ENCODE peak calls at places on chromosomes 16 and 17, in six cellular contexts. One of them, this sample, is unnamed.

GRCh38 chr16:67444259-67445125 is 13.6 kb downstream of the HSD11B2 start:
- DNase-seq in H1: no peak
- DNase-seq in HepG2: no peak
- DNase-seq in K562: no peak
- DNase-seq in endothelial cell of umbilical vein: no peak
- DNase-seq in A549: no peak
- DNase-seq in this sample: peak; percentile 53

GRCh38 chr17:40417258-40417608 is 463 bp downstream of the TOP2A start:
- DNase-seq in A549: peak; percentile 58
- DNase-seq in H1: no peak
- DNase-seq in HepG2: peak; percentile 43
- DNase-seq in K562: peak; percentile 71
- DNase-seq in endothelial cell of umbilical vein: no peak
- DNase-seq in this sample: no peak

GRCh38 chr17:17882182-17882581 is 45.4 kb upstream of the SREBF1 start:
- DNase-seq in A549: no peak
- DNase-seq in HepG2: no peak
- DNase-seq in endothelial cell of umbilical vein: no peak
- DNase-seq in K562: no peak
- DNase-seq in H1: no peak
- DNase-seq in this sample: no peak

GRCh38 chr16:64182985-64183384 is 938.9 kb downstream of the CDH11 start:
- DNase-seq in A549: no peak
- DNase-seq in endothelial cell of umbilical vein: peak; percentile 11
- DNase-seq in H1: no peak
- DNase-seq in K562: no peak
- DNase-seq in HepG2: no peak
- DNase-seq in this sample: no peak

GRCh38 chr17:34114174-34114573 is 140.9 kb upstream of the CCL2 start:
- DNase-seq in K562: no peak
- DNase-seq in A549: no peak
- DNase-seq in H1: no peak
- DNase-seq in endothelial cell of umbilical vein: no peak
- DNase-seq in HepG2: no peak
- DNase-seq in this sample: no peak

GRCh38 chr16:82643136-82643535 is 16.4 kb downstream of the CDH13 start:
- DNase-seq in endothelial cell of umbilical vein: no peak
- DNase-seq in A549: no peak
- DNase-seq in K562: no peak
- DNase-seq in H1: no peak
- DNase-seq in HepG2: no peak
- DNase-seq in this sample: no peak

GRCh38 chr17:41971721-41972523 is 5.3 kb downstream of the CNP start:
- DNase-seq in endothelial cell of umbilical vein: no peak
- DNase-seq in HepG2: no peak
- DNase-seq in K562: no peak
- DNase-seq in H1: no peak
- DNase-seq in A549: no peak
- DNase-seq in this sample: no peak

GRCh38 chr16:69839240-69839688 is 77.1 kb downstream of the WWP2 start:
- DNase-seq in H1: no peak
- DNase-seq in HepG2: peak; percentile 79
- DNase-seq in A549: no peak
- DNase-seq in endothelial cell of umbilical vein: no peak
- DNase-seq in K562: no peak
- DNase-seq in this sample: no peak

GRCh38 chr16:15946257-15947044 is 3.0 kb upstream of the ABCC1 start:
- DNase-seq in endothelial cell of umbilical vein: peak; percentile 50
- DNase-seq in H1: no peak
- DNase-seq in K562: no peak
- DNase-seq in A549: peak; percentile 93
- DNase-seq in HepG2: peak; percentile 91
- DNase-seq in this sample: no peak

GRCh38 chr17:284676-285355 is 67.8 kb downstream of the RPH3AL start:
- DNase-seq in HepG2: no peak
- DNase-seq in endothelial cell of umbilical vein: no peak
- DNase-seq in K562: no peak
- DNase-seq in A549: no peak
- DNase-seq in H1: no peak
- DNase-seq in this sample: no peak

GRCh38 chr17:54347495-54347894 is 524.8 kb downstream of the KIF2B start:
- DNase-seq in K562: no peak
- DNase-seq in A549: no peak
- DNase-seq in HepG2: no peak
- DNase-seq in H1: no peak
- DNase-seq in endothelial cell of umbilical vein: no peak
- DNase-seq in this sample: no peak

GRCh38 chr17:55314061-55314783 is 49.5 kb downstream of the HLF start:
- DNase-seq in HepG2: no peak
- DNase-seq in A549: no peak
- DNase-seq in endothelial cell of umbilical vein: no peak
- DNase-seq in K562: no peak
- DNase-seq in H1: no peak
- DNase-seq in this sample: no peak

GRCh38 chr17:47316316-47316715 is 7.4 kb upstream of the EFCAB13 start:
- DNase-seq in HepG2: peak; percentile 68
- DNase-seq in K562: no peak
- DNase-seq in H1: no peak
- DNase-seq in A549: no peak
- DNase-seq in endothelial cell of umbilical vein: peak; percentile 67
- DNase-seq in this sample: no peak
- TF ChIP-seq JUN in HepG2: no peak
- TF ChIP-seq JUN in K562: no peak
- TF ChIP-seq JUN in H1: no peak
- TF ChIP-seq JUN in A549: no peak
- TF ChIP-seq JUN in endothelial cell of umbilical vein: peak; percentile 42
- TF ChIP-seq JUN in this sample: no peak

DNA sequence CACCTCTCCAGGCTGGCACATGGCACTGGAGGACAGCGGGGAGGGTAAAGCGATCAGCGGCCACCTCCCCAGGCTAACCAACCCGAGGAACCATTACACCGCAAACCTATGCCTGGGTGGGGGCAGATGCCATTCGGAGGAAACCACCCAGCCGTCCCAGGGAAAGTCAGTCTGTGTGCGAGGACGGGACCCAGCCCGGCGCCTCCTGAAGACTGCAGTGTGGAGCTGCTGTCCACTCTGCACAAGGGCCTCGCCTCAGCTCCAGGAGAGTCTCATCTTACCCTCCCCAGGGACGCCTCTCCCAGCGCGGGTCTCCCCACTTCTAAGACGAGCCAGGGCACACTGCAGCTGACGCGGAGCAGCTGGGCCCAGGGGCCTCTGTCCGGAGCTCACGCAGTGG is 8.0 kb downstream of the SLC38A10 start:
- DNase-seq in H1: no peak
- DNase-seq in endothelial cell of umbilical vein: no peak
- DNase-seq in A549: no peak
- DNase-seq in HepG2: no peak
- DNase-seq in K562: no peak
- DNase-seq in this sample: no peak
- TF ChIP-seq JUN in H1: no peak
- TF ChIP-seq JUN in endothelial cell of umbilical vein: no peak
- TF ChIP-seq JUN in A549: no peak
- TF ChIP-seq JUN in HepG2: no peak
- TF ChIP-seq JUN in K562: no peak
- TF ChIP-seq JUN in this sample: no peak

GRCh38 chr17:68698761-68699160 is 97.6 kb upstream of the FAM20A start:
- DNase-seq in endothelial cell of umbilical vein: no peak
- DNase-seq in HepG2: no peak
- DNase-seq in K562: no peak
- DNase-seq in H1: no peak
- DNase-seq in A549: no peak
- DNase-seq in this sample: no peak
- TF ChIP-seq JUN in endothelial cell of umbilical vein: no peak
- TF ChIP-seq JUN in HepG2: no peak
- TF ChIP-seq JUN in K562: no peak
- TF ChIP-seq JUN in H1: no peak
- TF ChIP-seq JUN in A549: no peak
- TF ChIP-seq JUN in this sample: no peak

GRCh38 chr16:6016530-6017184 is 919.1 kb upstream of the EEF2KMT start:
- DNase-seq in endothelial cell of umbilical vein: no peak
- DNase-seq in A549: peak; percentile 46
- DNase-seq in HepG2: peak; percentile 29
- DNase-seq in K562: peak; percentile 56
- DNase-seq in H1: no peak
- DNase-seq in this sample: no peak
- TF ChIP-seq JUN in endothelial cell of umbilical vein: no peak
- TF ChIP-seq JUN in A549: no peak
- TF ChIP-seq JUN in HepG2: no peak
- TF ChIP-seq JUN in K562: no peak
- TF ChIP-seq JUN in H1: no peak
- TF ChIP-seq JUN in this sample: no peak

GRCh38 chr16:1815461-1815860 is 11.2 kb downstream of the HAGH start:
- DNase-seq in HepG2: no peak
- DNase-seq in endothelial cell of umbilical vein: no peak
- DNase-seq in H1: no peak
- DNase-seq in A549: no peak
- DNase-seq in K562: no peak
- DNase-seq in this sample: no peak

GRCh38 chr16:1809281-1809801 is 15.8 kb upstream of the IGFALS start:
- DNase-seq in A549: peak; percentile 50
- DNase-seq in HepG2: no peak
- DNase-seq in K562: peak; percentile 53
- DNase-seq in H1: no peak
- DNase-seq in endothelial cell of umbilical vein: no peak
- DNase-seq in this sample: peak; percentile 83

GRCh38 chr16:1810106-1810505 is 16.5 kb downstream of the HAGH start:
- DNase-seq in endothelial cell of umbilical vein: no peak
- DNase-seq in K562: no peak
- DNase-seq in HepG2: no peak
- DNase-seq in H1: no peak
- DNase-seq in A549: no peak
- DNase-seq in this sample: no peak

GRCh38 chr16:1810536-1810935 is 16.1 kb downstream of the HAGH start:
- DNase-seq in A549: no peak
- DNase-seq in HepG2: no peak
- DNase-seq in endothelial cell of umbilical vein: no peak
- DNase-seq in H1: no peak
- DNase-seq in K562: no peak
- DNase-seq in this sample: no peak

GRCh38 chr16:1812732-1813163 is 13.9 kb downstream of the HAGH start:
- DNase-seq in endothelial cell of umbilical vein: peak; percentile 39
- DNase-seq in K562: peak; percentile 82
- DNase-seq in A549: peak; percentile 80
- DNase-seq in HepG2: peak; percentile 70
- DNase-seq in H1: no peak
- DNase-seq in this sample: peak; percentile 70
- TF ChIP-seq JUN in endothelial cell of umbilical vein: no peak
- TF ChIP-seq JUN in K562: no peak
- TF ChIP-seq JUN in A549: no peak
- TF ChIP-seq JUN in HepG2: no peak
- TF ChIP-seq JUN in H1: no peak
- TF ChIP-seq JUN in this sample: no peak

GRCh38 chr16:22004321-22004720 is 3.4 kb upstream of the PDZD9 start:
- DNase-seq in endothelial cell of umbilical vein: no peak
- DNase-seq in K562: no peak
- DNase-seq in H1: no peak
- DNase-seq in A549: no peak
- DNase-seq in HepG2: no peak
- DNase-seq in this sample: no peak
- TF ChIP-seq JUN in endothelial cell of umbilical vein: no peak
- TF ChIP-seq JUN in K562: no peak
- TF ChIP-seq JUN in H1: no peak
- TF ChIP-seq JUN in A549: no peak
- TF ChIP-seq JUN in HepG2: no peak
- TF ChIP-seq JUN in this sample: no peak

GRCh38 chr17:73432624-73433190 is 120.9 kb upstream of the CDC42EP4 start:
- DNase-seq in HepG2: no peak
- DNase-seq in endothelial cell of umbilical vein: no peak
- DNase-seq in H1: no peak
- DNase-seq in K562: no peak
- DNase-seq in A549: no peak
- DNase-seq in this sample: no peak

GRCh38 chr17:73435412-73435811 is 123.6 kb upstream of the CDC42EP4 start:
- DNase-seq in H1: no peak
- DNase-seq in HepG2: no peak
- DNase-seq in K562: no peak
- DNase-seq in endothelial cell of umbilical vein: no peak
- DNase-seq in A549: no peak
- DNase-seq in this sample: no peak

GRCh38 chr17:73431401-73432205 is 119.8 kb upstream of the CDC42EP4 start:
- DNase-seq in HepG2: no peak
- DNase-seq in K562: no peak
- DNase-seq in H1: no peak
- DNase-seq in endothelial cell of umbilical vein: no peak
- DNase-seq in A549: no peak
- DNase-seq in this sample: no peak

GRCh38 chr17:73434154-73434553 is 122.4 kb upstream of the CDC42EP4 start:
- DNase-seq in HepG2: no peak
- DNase-seq in A549: no peak
- DNase-seq in K562: no peak
- DNase-seq in H1: no peak
- DNase-seq in endothelial cell of umbilical vein: no peak
- DNase-seq in this sample: no peak

DNA sequence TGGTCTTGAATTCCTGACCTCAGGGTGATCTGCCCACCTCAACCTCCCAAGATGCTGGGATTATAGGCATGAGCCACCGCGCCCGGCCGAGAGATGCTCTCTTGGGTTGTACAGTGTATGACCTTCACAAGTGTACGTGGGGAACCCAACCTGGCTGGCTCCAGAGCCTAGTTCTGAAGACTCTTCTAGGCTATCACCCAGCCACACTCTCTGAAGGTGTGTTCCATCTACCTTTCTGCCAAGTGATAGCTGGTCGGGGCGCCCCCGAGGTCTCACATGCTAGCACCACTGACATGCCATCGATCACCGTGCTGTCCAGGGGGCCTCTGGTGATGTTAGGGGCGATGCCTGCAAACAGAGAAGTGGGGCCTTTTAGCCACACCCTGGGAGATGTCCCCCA is 121.7 kb upstream of the CDC42EP4 start:
- DNase-seq in H1: no peak
- DNase-seq in A549: no peak
- DNase-seq in endothelial cell of umbilical vein: no peak
- DNase-seq in K562: no peak
- DNase-seq in HepG2: no peak
- DNase-seq in this sample: no peak
- TF ChIP-seq JUN in H1: no peak
- TF ChIP-seq JUN in A549: no peak
- TF ChIP-seq JUN in endothelial cell of umbilical vein: no peak
- TF ChIP-seq JUN in K562: no peak
- TF ChIP-seq JUN in HepG2: no peak
- TF ChIP-seq JUN in this sample: no peak

DNA sequence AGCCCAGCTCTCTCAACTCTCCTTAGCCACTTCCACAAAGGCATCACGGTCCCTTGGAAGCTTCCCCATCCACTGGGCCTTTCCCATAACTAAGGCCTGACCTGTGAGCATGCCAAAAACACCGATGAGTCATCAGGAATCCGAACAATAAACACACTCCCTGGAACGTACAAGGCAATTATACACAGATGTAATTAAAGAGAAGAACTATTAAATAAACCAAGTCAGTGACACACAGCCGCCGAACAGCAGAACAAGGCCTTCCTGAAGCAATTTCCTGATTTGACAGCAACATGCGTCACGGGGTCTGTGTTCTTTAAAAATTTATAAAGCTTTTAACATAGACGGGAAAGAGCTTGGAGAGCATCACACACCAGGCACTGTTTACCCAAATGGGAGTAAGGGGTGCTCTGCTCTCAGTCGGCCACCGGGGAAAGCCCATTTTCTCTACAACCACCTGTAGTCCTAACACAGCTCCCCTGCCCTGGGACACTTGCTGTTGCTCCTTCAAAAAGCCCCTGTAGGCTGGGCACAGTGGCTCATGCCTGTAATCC is 29.4 kb downstream of the COG7 start:
- DNase-seq in HepG2: peak; percentile 21
- DNase-seq in A549: peak; percentile 93
- DNase-seq in endothelial cell of umbilical vein: peak; percentile 100
- DNase-seq in H1: no peak
- DNase-seq in K562: no peak
- DNase-seq in this sample: no peak
- TF ChIP-seq JUN in HepG2: no peak
- TF ChIP-seq JUN in A549: no peak
- TF ChIP-seq JUN in endothelial cell of umbilical vein: peak; percentile 99
- TF ChIP-seq JUN in H1: no peak
- TF ChIP-seq JUN in K562: no peak
- TF ChIP-seq JUN in this sample: no peak